ENCODE peak calls at places on chromosomes 13 and 19, in four cellular contexts. U is esophagus muscularis mucosa, K is psoas muscle, G is right atrium auricular region. Q is an unnamed sample.

GRCh38 chr19:51698296-51698695 is 5.2 kb downstream of the SPACA6 start:
- DNase-seq in U (no peak), K (no peak), G (peak; percentile 51), Q (no peak)

GRCh38 chr19:7751157-7751783 is 3.9 kb upstream of the CD209 start:
- DNase-seq in U (no peak), K (no peak), G (no peak), Q (peak; percentile 8)

GRCh38 chr13:47454986-47455385 is 546.1 kb downstream of the SUCLA2 start:
- DNase-seq in U (no peak), K (no peak), G (no peak), Q (no peak)

GRCh38 chr19:3899531-3900294 is 19.2 kb downstream of the ATCAY start:
- DNase-seq in U (no peak), K (no peak), G (no peak), Q (no peak)

GRCh38 chr13:20869540-20869939 is 33.0 kb downstream of the XPO4 start:
- DNase-seq in U (no peak), K (no peak), G (no peak), Q (no peak)

GRCh38 chr19:48400018-48400742 is 6.7 kb downstream of the GRIN2D start:
- DNase-seq in U (no peak), K (peak; percentile 76), G (peak; percentile 74), Q (peak; percentile 67)

GRCh38 chr19:13729859-13730258 is 34.5 kb upstream of the MRI1 start:
- DNase-seq in U (no peak), K (no peak), G (no peak), Q (no peak)

GRCh38 chr13:53200498-53201453 is 172.2 kb downstream of the OLFM4 start:
- DNase-seq in U (peak; percentile 70), K (peak; percentile 70), G (no peak), Q (peak; percentile 37)

GRCh38 chr19:40347476-40348124 is 597 bp downstream of the C19orf47 start:
- DNase-seq in U (no peak), K (no peak), G (no peak), Q (no peak)

GRCh38 chr19:12720851-12721655 is 2.7 kb downstream of the TNPO2 start:
- DNase-seq in U (no peak), K (peak; percentile 60), G (no peak), Q (no peak)

GRCh38 chr19:6890938-6891337 is 3.6 kb downstream of the ADGRE1 start:
- DNase-seq in U (no peak), K (no peak), G (no peak), Q (no peak)

GRCh38 chr13:104571161-104571889 is 1505.1 kb upstream of the SLC10A2 start:
- DNase-seq in U (no peak), K (peak; percentile 56), G (peak; percentile 86), Q (peak; percentile 71)

GRCh38 chr13:106503730-106504129 is 31.7 kb downstream of the EFNB2 start:
- DNase-seq in U (no peak), K (no peak), G (no peak), Q (no peak)

GRCh38 chr19:13844130-13844631 is 32.8 kb upstream of the NANOS3 start:
- DNase-seq in U (no peak), K (no peak), G (no peak), Q (no peak)

GRCh38 chr13:87129602-87130300 is 541.4 kb upstream of the SLITRK5 start:
- DNase-seq in U (no peak), K (no peak), G (no peak), Q (no peak)

GRCh38 chr19:2775556-2776430 is 7.3 kb downstream of the SGTA start:
- DNase-seq in U (no peak), K (peak; percentile 70), G (peak; percentile 79), Q (peak; percentile 69)

GRCh38 chr19:42657551-42657950 is 62.8 kb upstream of the CEACAM8 start:
- DNase-seq in U (no peak), K (no peak), G (no peak), Q (no peak)

DNA sequence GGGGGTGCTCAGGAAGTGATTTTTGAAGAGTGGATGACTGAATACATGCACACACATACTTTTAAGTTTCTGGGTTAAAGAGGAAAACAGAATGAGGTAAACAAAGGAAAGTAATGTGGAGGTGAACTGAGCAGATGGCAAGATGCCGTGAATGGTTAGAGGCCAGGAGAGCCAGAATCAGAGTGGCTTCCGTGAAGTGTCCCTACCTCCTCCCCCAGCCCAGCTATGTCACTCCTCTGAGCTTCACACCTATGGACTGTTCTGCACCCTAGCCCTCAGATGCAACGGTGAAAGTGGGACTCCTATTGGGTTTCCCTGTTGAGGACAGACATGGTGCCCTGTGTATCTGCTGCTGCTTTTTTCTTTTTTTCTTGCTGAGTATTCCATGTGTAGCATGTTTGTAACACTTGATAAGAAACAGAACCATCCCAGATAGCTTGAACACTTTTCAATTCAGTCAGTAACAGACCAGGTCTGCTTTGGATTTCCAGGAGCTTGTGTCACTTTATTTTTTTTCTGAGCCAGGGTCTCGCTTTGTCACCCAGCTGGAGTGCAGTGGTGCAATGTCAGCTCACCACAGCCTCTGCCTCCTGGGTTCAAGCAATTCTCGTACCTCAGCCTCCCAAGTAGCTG is 43.9 kb downstream of the BBC3 start:
- DNase-seq in U (no peak), K (no peak), G (no peak), Q (no peak)
- TF ChIP-seq CTCF in U (no peak), K (no peak), G (no peak), Q (no peak)

GRCh38 chr19:55320844-55321419 is 4.2 kb downstream of the TMEM150B start:
- DNase-seq in U (no peak), K (no peak), G (no peak), Q (no peak)
- H3K4me3 ChIP-seq in U (no peak overlapping the region), K (no peak overlapping the region), G (no peak overlapping the region), Q (no peak overlapping the region)

GRCh38 chr19:35516310-35516709 is 2.9 kb upstream of the DMKN start:
- DNase-seq in U (no peak), K (no peak), G (no peak), Q (no peak)

GRCh38 chr19:35517342-35517741 is 3.9 kb upstream of the DMKN start:
- DNase-seq in U (no peak), K (no peak), G (no peak), Q (no peak)

GRCh38 chr19:35521124-35521743 is 6.9 kb downstream of the SBSN start:
- DNase-seq in U (no peak), K (no peak), G (no peak), Q (no peak)

GRCh38 chr19:35519291-35519690 is 5.8 kb upstream of the DMKN start:
- DNase-seq in U (no peak), K (no peak), G (no peak), Q (no peak)

DNA sequence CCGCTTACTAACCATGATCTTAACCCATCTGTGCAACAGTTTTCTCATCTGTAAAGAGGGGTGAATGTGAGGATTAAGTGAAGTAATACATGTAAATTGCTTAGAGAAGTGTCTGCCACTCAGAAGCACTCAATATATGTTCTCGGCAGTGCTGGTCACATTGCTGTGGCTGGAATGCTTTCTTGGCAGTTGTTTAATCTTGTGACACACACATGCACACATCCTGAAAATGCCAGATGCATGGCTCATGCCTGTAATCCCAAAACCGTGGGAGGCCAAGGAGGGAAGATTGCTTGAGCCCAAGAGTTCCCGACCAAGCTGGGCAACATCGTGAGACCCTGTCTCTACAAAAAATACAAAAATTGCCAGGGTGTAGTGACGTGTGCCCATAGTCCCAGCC is 4.9 kb upstream of the DMKN start:
- DNase-seq in U (no peak), K (no peak), G (no peak), Q (no peak)
- H3K9me3 ChIP-seq in U (no peaks in the 10 kb centered on the region), K (no peaks in the 10 kb centered on the region), G (no peaks in the 10 kb centered on the region), Q (no peaks in the 10 kb centered on the region)

DNA sequence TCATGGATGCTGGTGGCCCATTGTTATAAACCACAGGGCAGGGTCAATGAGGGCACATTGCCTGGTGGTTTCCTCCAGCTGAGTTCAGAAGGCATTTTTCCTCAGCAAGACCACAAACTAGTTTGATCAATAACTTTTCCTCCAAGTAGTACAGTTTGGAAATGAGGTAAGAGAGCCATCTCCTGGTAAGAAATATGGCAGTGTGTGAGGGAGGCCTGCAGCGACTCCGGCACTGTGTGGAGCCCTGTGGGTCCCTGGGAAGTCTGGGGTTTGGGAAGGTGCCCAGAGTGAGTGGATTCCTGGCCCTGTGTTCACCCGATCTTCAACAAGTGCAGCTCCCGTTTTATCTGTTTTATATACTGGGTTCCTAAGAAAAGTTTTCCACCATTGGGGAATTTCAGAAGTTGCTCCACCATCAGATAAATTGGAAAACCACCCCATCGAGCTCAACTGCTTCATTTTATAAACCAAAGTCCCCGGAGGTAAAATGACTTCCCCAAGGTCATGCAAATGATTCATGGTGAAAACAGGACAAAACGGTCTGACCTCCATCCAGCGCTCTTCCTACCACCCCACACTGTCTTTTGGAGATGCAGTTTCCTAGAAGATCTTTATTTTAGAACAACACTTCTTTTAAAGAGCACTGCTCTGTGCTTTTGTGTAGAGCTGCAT is 148.4 kb downstream of the KATNAL1 start:
- DNase-seq in U (no peak), K (no peak), G (no peak), Q (peak; percentile 66)
- TF ChIP-seq CTCF in U (peak; percentile 30), K (no peak), G (peak; percentile 21), Q (peak; percentile 43)

GRCh38 chr19:17846146-17846545 is 1.6 kb downstream of the JAK3 start:
- DNase-seq in U (no peak), K (no peak), G (no peak), Q (no peak)
- H3K4me3 ChIP-seq in U (no peak overlapping the region), K (no peak overlapping the region), G (no peak overlapping the region), Q (no peak overlapping the region)

GRCh38 chr13:111897178-111897845 is 169.6 kb upstream of the SOX1 start:
- DNase-seq in U (no peak), K (no peak), G (peak; percentile 44), Q (no peak)
- H3K9me3 ChIP-seq in U (no peaks in the 10 kb centered on the region), K (no peaks in the 10 kb centered on the region), G (no peaks in the 10 kb centered on the region), Q (no peaks in the 10 kb centered on the region)